ENCODE peak calls at places on chromosome X, in four cellular contexts. One of them, this sample, is unnamed.
A peak's percentile ranks its signal among the peaks of the same experiment; 100 is the strongest.

GRCh38 chrX:97398030-97398551 is 514.4 kb downstream of the RPA4 start:
- ATAC-seq in activated naive CD4-positive, alpha-beta T cell treated with anti-CD3 and anti-CD28 coated beads, Interleukin-2, amount 50 U/mL, for 72 hours: peak; percentile 75
- ATAC-seq in omental fat pad: no peak
- ATAC-seq in T-cell: no peak
- ATAC-seq in this sample: no peak

GRCh38 chrX:71815906-71816156 is 52.7 kb downstream of the CXorf49B start:
- ATAC-seq in omental fat pad: no peak
- ATAC-seq in activated naive CD4-positive, alpha-beta T cell treated with anti-CD3 and anti-CD28 coated beads, Interleukin-2, amount 50 U/mL, for 72 hours: no peak
- ATAC-seq in T-cell: no peak
- ATAC-seq in this sample: no peak

GRCh38 chrX:13659057-13659456 is 6.1 kb downstream of the TCEANC start:
- ATAC-seq in activated naive CD4-positive, alpha-beta T cell treated with anti-CD3 and anti-CD28 coated beads, Interleukin-2, amount 50 U/mL, for 72 hours: no peak
- ATAC-seq in T-cell: no peak
- ATAC-seq in omental fat pad: peak; percentile 43
- ATAC-seq in this sample: peak; percentile 35

GRCh38 chrX:6732101-6732500 is 197.2 kb upstream of the VCX3A start:
- ATAC-seq in activated naive CD4-positive, alpha-beta T cell treated with anti-CD3 and anti-CD28 coated beads, Interleukin-2, amount 50 U/mL, for 72 hours: no peak
- ATAC-seq in T-cell: no peak
- ATAC-seq in omental fat pad: no peak
- ATAC-seq in this sample: no peak

GRCh38 chrX:119878740-119879139 is 7.1 kb downstream of the NDUFA1 start:
- ATAC-seq in activated naive CD4-positive, alpha-beta T cell treated with anti-CD3 and anti-CD28 coated beads, Interleukin-2, amount 50 U/mL, for 72 hours: no peak
- ATAC-seq in omental fat pad: no peak
- ATAC-seq in T-cell: no peak
- ATAC-seq in this sample: no peak

GRCh38 chrX:129714581-129714980 is 24.2 kb upstream of the XPNPEP2 start:
- ATAC-seq in activated naive CD4-positive, alpha-beta T cell treated with anti-CD3 and anti-CD28 coated beads, Interleukin-2, amount 50 U/mL, for 72 hours: no peak
- ATAC-seq in T-cell: no peak
- ATAC-seq in omental fat pad: no peak
- ATAC-seq in this sample: no peak

GRCh38 chrX:128846385-128846784 is 676.9 kb downstream of the SMARCA1 start:
- ATAC-seq in activated naive CD4-positive, alpha-beta T cell treated with anti-CD3 and anti-CD28 coated beads, Interleukin-2, amount 50 U/mL, for 72 hours: no peak
- ATAC-seq in T-cell: no peak
- ATAC-seq in omental fat pad: no peak
- ATAC-seq in this sample: no peak

GRCh38 chrX:130097507-130098201 is 12.6 kb downstream of the ELF4 start:
- ATAC-seq in T-cell: peak; percentile 86
- ATAC-seq in activated naive CD4-positive, alpha-beta T cell treated with anti-CD3 and anti-CD28 coated beads, Interleukin-2, amount 50 U/mL, for 72 hours: no peak
- ATAC-seq in omental fat pad: no peak
- ATAC-seq in this sample: peak; percentile 46

GRCh38 chrX:38985375-38985774 is 184.1 kb downstream of the MID1IP1 start:
- ATAC-seq in T-cell: peak; percentile 65
- ATAC-seq in activated naive CD4-positive, alpha-beta T cell treated with anti-CD3 and anti-CD28 coated beads, Interleukin-2, amount 50 U/mL, for 72 hours: peak; percentile 57
- ATAC-seq in omental fat pad: no peak
- ATAC-seq in this sample: no peak

GRCh38 chrX:118056870-118057269 is 59.7 kb downstream of the KLHL13 start:
- ATAC-seq in omental fat pad: no peak
- ATAC-seq in T-cell: no peak
- ATAC-seq in activated naive CD4-positive, alpha-beta T cell treated with anti-CD3 and anti-CD28 coated beads, Interleukin-2, amount 50 U/mL, for 72 hours: no peak
- ATAC-seq in this sample: no peak

GRCh38 chrX:11386001-11386523 is 92.8 kb downstream of the AMELX start:
- ATAC-seq in omental fat pad: peak; percentile 62
- ATAC-seq in T-cell: no peak
- ATAC-seq in activated naive CD4-positive, alpha-beta T cell treated with anti-CD3 and anti-CD28 coated beads, Interleukin-2, amount 50 U/mL, for 72 hours: no peak
- ATAC-seq in this sample: peak; percentile 81

GRCh38 chrX:106201502-106202178 is 33.5 kb downstream of the PWWP3B start:
- ATAC-seq in omental fat pad: no peak
- ATAC-seq in T-cell: no peak
- ATAC-seq in activated naive CD4-positive, alpha-beta T cell treated with anti-CD3 and anti-CD28 coated beads, Interleukin-2, amount 50 U/mL, for 72 hours: no peak
- ATAC-seq in this sample: no peak

GRCh38 chrX:49160908-49161307 is 1.6 kb upstream of the MAGIX start:
- ATAC-seq in activated naive CD4-positive, alpha-beta T cell treated with anti-CD3 and anti-CD28 coated beads, Interleukin-2, amount 50 U/mL, for 72 hours: no peak
- ATAC-seq in omental fat pad: no peak
- ATAC-seq in T-cell: no peak
- ATAC-seq in this sample: no peak

GRCh38 chrX:15416133-15416993 is 32.1 kb upstream of the VEGFD start:
- ATAC-seq in omental fat pad: no peak
- ATAC-seq in T-cell: no peak
- ATAC-seq in activated naive CD4-positive, alpha-beta T cell treated with anti-CD3 and anti-CD28 coated beads, Interleukin-2, amount 50 U/mL, for 72 hours: peak; percentile 73
- ATAC-seq in this sample: no peak

GRCh38 chrX:109704563-109704962 is 28.5 kb downstream of the ACSL4 start:
- ATAC-seq in T-cell: no peak
- ATAC-seq in activated naive CD4-positive, alpha-beta T cell treated with anti-CD3 and anti-CD28 coated beads, Interleukin-2, amount 50 U/mL, for 72 hours: peak; percentile 76
- ATAC-seq in omental fat pad: no peak
- ATAC-seq in this sample: no peak

GRCh38 chrX:96692911-96693310 is 8.3 kb downstream of the DIAPH2 start:
- ATAC-seq in T-cell: no peak
- ATAC-seq in omental fat pad: peak; percentile 68
- ATAC-seq in activated naive CD4-positive, alpha-beta T cell treated with anti-CD3 and anti-CD28 coated beads, Interleukin-2, amount 50 U/mL, for 72 hours: no peak
- ATAC-seq in this sample: peak; percentile 50

GRCh38 chrX:109872021-109872730 is 130.7 kb upstream of the TMEM164 start:
- ATAC-seq in T-cell: no peak
- ATAC-seq in activated naive CD4-positive, alpha-beta T cell treated with anti-CD3 and anti-CD28 coated beads, Interleukin-2, amount 50 U/mL, for 72 hours: no peak
- ATAC-seq in omental fat pad: no peak
- ATAC-seq in this sample: peak; percentile 31

GRCh38 chrX:85024044-85024443 is 20.4 kb downstream of the APOOL start:
- ATAC-seq in omental fat pad: no peak
- ATAC-seq in activated naive CD4-positive, alpha-beta T cell treated with anti-CD3 and anti-CD28 coated beads, Interleukin-2, amount 50 U/mL, for 72 hours: no peak
- ATAC-seq in T-cell: no peak
- ATAC-seq in this sample: no peak

GRCh38 chrX:121245763-121246162 is 198.4 kb downstream of the GLUD2 start:
- ATAC-seq in omental fat pad: no peak
- ATAC-seq in T-cell: no peak
- ATAC-seq in activated naive CD4-positive, alpha-beta T cell treated with anti-CD3 and anti-CD28 coated beads, Interleukin-2, amount 50 U/mL, for 72 hours: no peak
- ATAC-seq in this sample: no peak

GRCh38 chrX:9370888-9371287 is 94.0 kb upstream of the TBL1X start:
- ATAC-seq in T-cell: no peak
- ATAC-seq in activated naive CD4-positive, alpha-beta T cell treated with anti-CD3 and anti-CD28 coated beads, Interleukin-2, amount 50 U/mL, for 72 hours: peak; percentile 81
- ATAC-seq in omental fat pad: no peak
- ATAC-seq in this sample: peak; percentile 25

GRCh38 chrX:84046403-84046984 is 141.5 kb downstream of the RPS6KA6 start:
- ATAC-seq in activated naive CD4-positive, alpha-beta T cell treated with anti-CD3 and anti-CD28 coated beads, Interleukin-2, amount 50 U/mL, for 72 hours: peak; percentile 50
- ATAC-seq in omental fat pad: no peak
- ATAC-seq in T-cell: no peak
- ATAC-seq in this sample: no peak

GRCh38 chrX:48636286-48636685 is 39.0 kb downstream of the WDR13 start:
- ATAC-seq in activated naive CD4-positive, alpha-beta T cell treated with anti-CD3 and anti-CD28 coated beads, Interleukin-2, amount 50 U/mL, for 72 hours: peak; percentile 61
- ATAC-seq in omental fat pad: no peak
- ATAC-seq in T-cell: no peak
- ATAC-seq in this sample: no peak

GRCh38 chrX:87403551-87403950 is 114.1 kb upstream of the KLHL4 start:
- ATAC-seq in activated naive CD4-positive, alpha-beta T cell treated with anti-CD3 and anti-CD28 coated beads, Interleukin-2, amount 50 U/mL, for 72 hours: no peak
- ATAC-seq in T-cell: no peak
- ATAC-seq in omental fat pad: no peak
- ATAC-seq in this sample: no peak

GRCh38 chrX:119852410-119853353 is at the start of gene UPF3B:
- ATAC-seq in omental fat pad: peak; percentile 96
- ATAC-seq in T-cell: peak; percentile 98
- ATAC-seq in activated naive CD4-positive, alpha-beta T cell treated with anti-CD3 and anti-CD28 coated beads, Interleukin-2, amount 50 U/mL, for 72 hours: peak; percentile 97
- ATAC-seq in this sample: peak; percentile 97

GRCh38 chrX:134004038-134004437 is 18.6 kb upstream of the GPC3 start:
- ATAC-seq in T-cell: no peak
- ATAC-seq in omental fat pad: peak; percentile 72
- ATAC-seq in activated naive CD4-positive, alpha-beta T cell treated with anti-CD3 and anti-CD28 coated beads, Interleukin-2, amount 50 U/mL, for 72 hours: peak; percentile 43
- ATAC-seq in this sample: peak; percentile 71

GRCh38 chrX:112664928-112665327 is 14.8 kb downstream of the LHFPL1 start:
- ATAC-seq in T-cell: no peak
- ATAC-seq in activated naive CD4-positive, alpha-beta T cell treated with anti-CD3 and anti-CD28 coated beads, Interleukin-2, amount 50 U/mL, for 72 hours: peak; percentile 63
- ATAC-seq in omental fat pad: no peak
- ATAC-seq in this sample: no peak

GRCh38 chrX:23919706-23920320 is 12.0 kb downstream of the CXorf58 start:
- ATAC-seq in activated naive CD4-positive, alpha-beta T cell treated with anti-CD3 and anti-CD28 coated beads, Interleukin-2, amount 50 U/mL, for 72 hours: no peak
- ATAC-seq in T-cell: no peak
- ATAC-seq in omental fat pad: no peak
- ATAC-seq in this sample: no peak

GRCh38 chrX:40140706-40141499 is 43.1 kb upstream of the BCOR start:
- ATAC-seq in activated naive CD4-positive, alpha-beta T cell treated with anti-CD3 and anti-CD28 coated beads, Interleukin-2, amount 50 U/mL, for 72 hours: no peak
- ATAC-seq in omental fat pad: peak; percentile 80
- ATAC-seq in T-cell: no peak
- ATAC-seq in this sample: peak; percentile 85

GRCh38 chrX:115892056-115892708 is 278.4 kb upstream of the AGTR2 start:
- ATAC-seq in activated naive CD4-positive, alpha-beta T cell treated with anti-CD3 and anti-CD28 coated beads, Interleukin-2, amount 50 U/mL, for 72 hours: no peak
- ATAC-seq in T-cell: no peak
- ATAC-seq in omental fat pad: no peak
- ATAC-seq in this sample: no peak

GRCh38 chrX:134735015-134735414 is 76.7 kb upstream of the PLAC1 start:
- ATAC-seq in activated naive CD4-positive, alpha-beta T cell treated with anti-CD3 and anti-CD28 coated beads, Interleukin-2, amount 50 U/mL, for 72 hours: no peak
- ATAC-seq in T-cell: no peak
- ATAC-seq in omental fat pad: no peak
- ATAC-seq in this sample: no peak

GRCh38 chrX:139691493-139691842 is 16.5 kb downstream of the MCF2 start:
- ATAC-seq in omental fat pad: no peak
- ATAC-seq in activated naive CD4-positive, alpha-beta T cell treated with anti-CD3 and anti-CD28 coated beads, Interleukin-2, amount 50 U/mL, for 72 hours: no peak
- ATAC-seq in T-cell: no peak
- ATAC-seq in this sample: no peak